ENCODE peak calls at places on chromosomes 5 and 9, in four cellular contexts. M, X, O and H are unnamed samples.

GRCh38 chr5:17123010-17123409 is 94.4 kb upstream of the BASP1 start:
- DNase-seq in M (no peak), O (no peak), X (no peak), H (no peak)

GRCh38 chr9:72984990-72985389 is 32.1 kb upstream of the ALDH1A1 start:
- DNase-seq in X (no peak), M (no peak), O (no peak), H (no peak)

GRCh38 chr5:107794731-107795130 is 124.0 kb upstream of the EFNA5 start:
- DNase-seq in M (no peak), O (no peak), X (no peak), H (no peak)

GRCh38 chr5:108472237-108472636 is 90.3 kb upstream of the FBXL17 start:
- DNase-seq in X (no peak), O (no peak), M (no peak), H (no peak)

GRCh38 chr9:68416891-68417570 is 60.6 kb downstream of the PGM5 start:
- DNase-seq in X (no peak), O (no peak), M (no peak), H (no peak)

GRCh38 chr9:104009853-104010252 is 84.3 kb upstream of the SMC2 start:
- DNase-seq in X (peak), O (no peak), M (peak), H (no peak)

GRCh38 chr5:58215364-58215763 is 244.5 kb downstream of the PLK2 start:
- DNase-seq in O (no peak), X (no peak), M (no peak), H (no peak)

GRCh38 chr9:132249123-132249522 is 87.3 kb downstream of the NTNG2 start:
- DNase-seq in X (no peak), O (no peak), M (no peak), H (no peak)

GRCh38 chr5:124494540-124495116 is 251.8 kb downstream of the ZNF608 start:
- DNase-seq in X (no peak), M (no peak), O (no peak), H (no peak)

GRCh38 chr5:172868436-172868923 is 34.4 kb downstream of the ERGIC1 start:
- DNase-seq in M (no peak), O (no peak), X (peak), H (no peak)

GRCh38 chr5:74040065-74040551 is 414.1 kb downstream of the ARHGEF28 start:
- DNase-seq in M (no peak), O (peak), X (peak), H (no peak)

GRCh38 chr5:171757853-171758535 is 27.6 kb upstream of the SMIM23 start:
- DNase-seq in M (no peak), O (peak), X (peak), H (no peak)

GRCh38 chr9:115004535-115004934 is 74.1 kb upstream of the TNFSF8 start:
- DNase-seq in M (no peak), O (no peak), X (no peak), H (no peak)

GRCh38 chr5:101534486-101535110 is 631.5 kb upstream of the ST8SIA4 start:
- DNase-seq in M (no peak), O (no peak), X (no peak), H (no peak)

GRCh38 chr5:141941307-141941706 is 16.7 kb downstream of the PCDH12 start:
- DNase-seq in M (no peak), X (no peak), O (no peak), H (no peak)

GRCh38 chr5:148085934-148086333 is 22.2 kb downstream of the SPINK5 start:
- DNase-seq in O (no peak), M (no peak), X (no peak), H (no peak)

GRCh38 chr5:76831108-76831447 is 12.2 kb downstream of the F2RL1 start:
- DNase-seq in X (no peak), O (peak), M (no peak), H (no peak)

GRCh38 chr9:114789006-114789405 is 16.8 kb downstream of the TNFSF15 start:
- DNase-seq in M (no peak), O (no peak), X (no peak), H (no peak)

GRCh38 chr9:83379045-83379444 is 159.2 kb downstream of the FRMD3 start:
- DNase-seq in X (no peak), M (no peak), O (no peak), H (no peak)

GRCh38 chr5:136042665-136043121 is 13.9 kb downstream of the TGFBI start:
- DNase-seq in X (peak), M (peak), O (no peak), H (no peak)

GRCh38 chr5:10563940-10564837 is at the start of gene ANKRD33B:
- DNase-seq in X (no peak), O (no peak), M (peak), H (peak)

GRCh38 chr5:132747064-132747692 is at the start of gene CCNI2:
- DNase-seq in X (no peak), M (no peak), O (no peak), H (peak)

GRCh38 chr5:134440185-134440755 is 28.6 kb upstream of the CDKN2AIPNL start:
- DNase-seq in M (no peak), X (no peak), O (no peak), H (no peak)

GRCh38 chr5:73380710-73381586 is 67.6 kb downstream of the FOXD1 start:
- DNase-seq in X (no peak), O (no peak), M (no peak), H (no peak)

GRCh38 chr9:121557581-121558422 is 58.2 kb upstream of the GGTA1 start:
- DNase-seq in X (peak), O (peak), M (peak), H (no peak)

GRCh38 chr5:111134080-111134479 is 41.9 kb downstream of the WDR36 start:
- DNase-seq in O (no peak), X (peak), M (no peak), H (no peak)

GRCh38 chr9:74875656-74876055 is 12.1 kb downstream of the TRPM6 start:
- DNase-seq in X (no peak), O (no peak), M (no peak), H (no peak)

GRCh38 chr5:51208291-51208690 is 175.0 kb upstream of the ISL1 start:
- DNase-seq in O (no peak), M (no peak), X (no peak), H (no peak)

GRCh38 chr9:125549465-125550215 is 157.4 kb downstream of the MAPKAP1 start:
- DNase-seq in M (no peak), O (no peak), X (no peak), H (no peak)

GRCh38 chr5:35082530-35082929 is 34.8 kb upstream of the AGXT2 start:
- DNase-seq in O (no peak), M (no peak), X (no peak), H (no peak)

GRCh38 chr5:147393866-147394265 is 116.0 kb downstream of the DPYSL3 start:
- DNase-seq in X (no peak), M (no peak), O (no peak), H (no peak)

GRCh38 chr9:21056931-21057330 is 20.8 kb downstream of the IFNB1 start:
- DNase-seq in M (peak), X (no peak), O (no peak), H (no peak)

GRCh38 chr9:131864531-131864930 is 124.7 kb upstream of the RAPGEF1 start:
- DNase-seq in M (no peak), O (no peak), X (no peak), H (no peak)

GRCh38 chr9:113988951-113989780 is 88.9 kb downstream of the AMBP start:
- DNase-seq in O (no peak), X (peak), M (no peak), H (no peak)

GRCh38 chr5:133508845-133509741 is 103.2 kb downstream of the FSTL4 start:
- DNase-seq in X (no peak), O (no peak), M (peak), H (no peak)

GRCh38 chr9:70940605-70941004 is 180.8 kb downstream of the TRPM3 start:
- DNase-seq in X (no peak), M (no peak), O (no peak), H (no peak)

GRCh38 chr5:2165991-2166978 is 283.6 kb upstream of the IRX4 start:
- DNase-seq in X (no peak), O (no peak), M (no peak), H (no peak)